ENCODE peak calls at places on chromosomes 5 and 9, in four cellular contexts. One of them, this sample, is unnamed.

GRCh38 chr5:78896128-78896527 is 89.0 kb downstream of the ARSB start:
- DNase-seq in NAMALWA: no peak
- DNase-seq in stimulated activated CD4-positive, alpha-beta T cell treated with anti-CD3 and anti-CD28 coated beads, TNF-alpha, amount 100 ng/mL, for 24 hours: no peak
- DNase-seq in GM03348: peak
- DNase-seq in this sample: no peak

GRCh38 chr5:35332551-35332950 is 102.3 kb upstream of the PRLR start:
- DNase-seq in GM03348: no peak
- DNase-seq in stimulated activated CD4-positive, alpha-beta T cell treated with anti-CD3 and anti-CD28 coated beads, TNF-alpha, amount 100 ng/mL, for 24 hours: no peak
- DNase-seq in NAMALWA: no peak
- DNase-seq in this sample: no peak

GRCh38 chr5:157611571-157612067 is 36.0 kb upstream of the ADAM19 start:
- DNase-seq in stimulated activated CD4-positive, alpha-beta T cell treated with anti-CD3 and anti-CD28 coated beads, TNF-alpha, amount 100 ng/mL, for 24 hours: no peak
- DNase-seq in GM03348: no peak
- DNase-seq in NAMALWA: no peak
- DNase-seq in this sample: no peak

GRCh38 chr5:31561936-31562335 is 29.8 kb downstream of the C5orf22 start:
- DNase-seq in NAMALWA: no peak
- DNase-seq in GM03348: peak
- DNase-seq in stimulated activated CD4-positive, alpha-beta T cell treated with anti-CD3 and anti-CD28 coated beads, TNF-alpha, amount 100 ng/mL, for 24 hours: no peak
- DNase-seq in this sample: no peak

GRCh38 chr5:41869150-41869738 is 981 bp downstream of the OXCT1 start:
- DNase-seq in GM03348: peak
- DNase-seq in NAMALWA: no peak
- DNase-seq in stimulated activated CD4-positive, alpha-beta T cell treated with anti-CD3 and anti-CD28 coated beads, TNF-alpha, amount 100 ng/mL, for 24 hours: no peak
- DNase-seq in this sample: no peak

GRCh38 chr5:95962785-95963184 is 1.1 kb upstream of the ELL2 start:
- DNase-seq in GM03348: no peak
- DNase-seq in NAMALWA: no peak
- DNase-seq in stimulated activated CD4-positive, alpha-beta T cell treated with anti-CD3 and anti-CD28 coated beads, TNF-alpha, amount 100 ng/mL, for 24 hours: no peak
- DNase-seq in this sample: no peak

GRCh38 chr5:76715734-76716455 is at the start of gene F2R:
- DNase-seq in NAMALWA: peak
- DNase-seq in stimulated activated CD4-positive, alpha-beta T cell treated with anti-CD3 and anti-CD28 coated beads, TNF-alpha, amount 100 ng/mL, for 24 hours: no peak
- DNase-seq in GM03348: peak
- DNase-seq in this sample: peak

GRCh38 chr9:91156451-91157234 is 205.1 kb downstream of the AUH start:
- DNase-seq in NAMALWA: no peak
- DNase-seq in stimulated activated CD4-positive, alpha-beta T cell treated with anti-CD3 and anti-CD28 coated beads, TNF-alpha, amount 100 ng/mL, for 24 hours: no peak
- DNase-seq in GM03348: no peak
- DNase-seq in this sample: no peak

GRCh38 chr5:44388504-44389409 is 463 bp downstream of the FGF10 start:
- DNase-seq in stimulated activated CD4-positive, alpha-beta T cell treated with anti-CD3 and anti-CD28 coated beads, TNF-alpha, amount 100 ng/mL, for 24 hours: no peak
- DNase-seq in NAMALWA: no peak
- DNase-seq in GM03348: peak
- DNase-seq in this sample: no peak

GRCh38 chr5:120655828-120656435 is 191.8 kb downstream of the PRR16 start:
- DNase-seq in NAMALWA: peak
- DNase-seq in stimulated activated CD4-positive, alpha-beta T cell treated with anti-CD3 and anti-CD28 coated beads, TNF-alpha, amount 100 ng/mL, for 24 hours: peak
- DNase-seq in GM03348: no peak
- DNase-seq in this sample: no peak

GRCh38 chr9:36961568-36962360 is 72.3 kb downstream of the PAX5 start:
- DNase-seq in GM03348: no peak
- DNase-seq in NAMALWA: no peak
- DNase-seq in stimulated activated CD4-positive, alpha-beta T cell treated with anti-CD3 and anti-CD28 coated beads, TNF-alpha, amount 100 ng/mL, for 24 hours: no peak
- DNase-seq in this sample: no peak

GRCh38 chr9:962023-962422 is 14.4 kb upstream of the DMRT3 start:
- DNase-seq in NAMALWA: no peak
- DNase-seq in stimulated activated CD4-positive, alpha-beta T cell treated with anti-CD3 and anti-CD28 coated beads, TNF-alpha, amount 100 ng/mL, for 24 hours: no peak
- DNase-seq in GM03348: no peak
- DNase-seq in this sample: no peak

GRCh38 chr5:134821841-134822240 is 23.9 kb upstream of the C5orf24 start:
- DNase-seq in GM03348: no peak
- DNase-seq in NAMALWA: no peak
- DNase-seq in stimulated activated CD4-positive, alpha-beta T cell treated with anti-CD3 and anti-CD28 coated beads, TNF-alpha, amount 100 ng/mL, for 24 hours: no peak
- DNase-seq in this sample: no peak

GRCh38 chr5:173324115-173325001 is 3.9 kb downstream of the STC2 start:
- DNase-seq in stimulated activated CD4-positive, alpha-beta T cell treated with anti-CD3 and anti-CD28 coated beads, TNF-alpha, amount 100 ng/mL, for 24 hours: no peak
- DNase-seq in GM03348: peak
- DNase-seq in NAMALWA: no peak
- DNase-seq in this sample: no peak

GRCh38 chr9:7490317-7491108 is 309.1 kb downstream of the DMAC1 start:
- DNase-seq in NAMALWA: no peak
- DNase-seq in GM03348: no peak
- DNase-seq in stimulated activated CD4-positive, alpha-beta T cell treated with anti-CD3 and anti-CD28 coated beads, TNF-alpha, amount 100 ng/mL, for 24 hours: no peak
- DNase-seq in this sample: no peak

GRCh38 chr9:127521919-127522304 is 70.6 kb downstream of the LRSAM1 start:
- DNase-seq in stimulated activated CD4-positive, alpha-beta T cell treated with anti-CD3 and anti-CD28 coated beads, TNF-alpha, amount 100 ng/mL, for 24 hours: no peak
- DNase-seq in GM03348: no peak
- DNase-seq in NAMALWA: no peak
- DNase-seq in this sample: no peak

GRCh38 chr5:66538531-66538930 is 57.7 kb upstream of the MAST4 start:
- DNase-seq in stimulated activated CD4-positive, alpha-beta T cell treated with anti-CD3 and anti-CD28 coated beads, TNF-alpha, amount 100 ng/mL, for 24 hours: no peak
- DNase-seq in GM03348: no peak
- DNase-seq in NAMALWA: no peak
- DNase-seq in this sample: no peak

GRCh38 chr9:72362680-72363139 is 2.3 kb downstream of the ZFAND5 start:
- DNase-seq in NAMALWA: peak
- DNase-seq in GM03348: peak
- DNase-seq in stimulated activated CD4-positive, alpha-beta T cell treated with anti-CD3 and anti-CD28 coated beads, TNF-alpha, amount 100 ng/mL, for 24 hours: peak
- DNase-seq in this sample: peak

GRCh38 chr5:179825655-179826182 is 5.0 kb downstream of the SQSTM1 start:
- DNase-seq in GM03348: no peak
- DNase-seq in stimulated activated CD4-positive, alpha-beta T cell treated with anti-CD3 and anti-CD28 coated beads, TNF-alpha, amount 100 ng/mL, for 24 hours: no peak
- DNase-seq in NAMALWA: no peak
- DNase-seq in this sample: no peak

GRCh38 chr9:104025945-104026344 is 68.2 kb upstream of the SMC2 start:
- DNase-seq in GM03348: peak
- DNase-seq in stimulated activated CD4-positive, alpha-beta T cell treated with anti-CD3 and anti-CD28 coated beads, TNF-alpha, amount 100 ng/mL, for 24 hours: no peak
- DNase-seq in NAMALWA: no peak
- DNase-seq in this sample: no peak

GRCh38 chr9:2872307-2872940 is 28.5 kb upstream of the PUM3 start:
- DNase-seq in stimulated activated CD4-positive, alpha-beta T cell treated with anti-CD3 and anti-CD28 coated beads, TNF-alpha, amount 100 ng/mL, for 24 hours: no peak
- DNase-seq in GM03348: peak
- DNase-seq in NAMALWA: peak
- DNase-seq in this sample: no peak

GRCh38 chr9:110320651-110321050 is 17.0 kb downstream of the TXNDC8 start:
- DNase-seq in GM03348: peak
- DNase-seq in stimulated activated CD4-positive, alpha-beta T cell treated with anti-CD3 and anti-CD28 coated beads, TNF-alpha, amount 100 ng/mL, for 24 hours: no peak
- DNase-seq in NAMALWA: no peak
- DNase-seq in this sample: no peak

GRCh38 chr5:151757233-151758140 is 944 bp downstream of the ATOX1 start:
- DNase-seq in stimulated activated CD4-positive, alpha-beta T cell treated with anti-CD3 and anti-CD28 coated beads, TNF-alpha, amount 100 ng/mL, for 24 hours: no peak
- DNase-seq in GM03348: peak
- DNase-seq in NAMALWA: peak
- DNase-seq in this sample: peak

GRCh38 chr9:90287567-90288274 is 354.9 kb downstream of the DIRAS2 start:
- DNase-seq in NAMALWA: peak
- DNase-seq in stimulated activated CD4-positive, alpha-beta T cell treated with anti-CD3 and anti-CD28 coated beads, TNF-alpha, amount 100 ng/mL, for 24 hours: no peak
- DNase-seq in GM03348: no peak
- DNase-seq in this sample: no peak

GRCh38 chr5:172920447-172920849 is 38.8 kb upstream of the RPL26L1 start:
- DNase-seq in stimulated activated CD4-positive, alpha-beta T cell treated with anti-CD3 and anti-CD28 coated beads, TNF-alpha, amount 100 ng/mL, for 24 hours: no peak
- DNase-seq in NAMALWA: no peak
- DNase-seq in GM03348: no peak
- DNase-seq in this sample: no peak

GRCh38 chr5:36279054-36279698 is 22.5 kb downstream of the RANBP3L start:
- DNase-seq in stimulated activated CD4-positive, alpha-beta T cell treated with anti-CD3 and anti-CD28 coated beads, TNF-alpha, amount 100 ng/mL, for 24 hours: no peak
- DNase-seq in GM03348: peak
- DNase-seq in NAMALWA: no peak
- DNase-seq in this sample: no peak

GRCh38 chr9:121637441-121638222 is 13.8 kb upstream of the DAB2IP start:
- DNase-seq in NAMALWA: peak
- DNase-seq in GM03348: peak
- DNase-seq in stimulated activated CD4-positive, alpha-beta T cell treated with anti-CD3 and anti-CD28 coated beads, TNF-alpha, amount 100 ng/mL, for 24 hours: no peak
- DNase-seq in this sample: no peak

GRCh38 chr9:89431930-89432725 is 65.8 kb downstream of the SEMA4D start:
- DNase-seq in GM03348: no peak
- DNase-seq in stimulated activated CD4-positive, alpha-beta T cell treated with anti-CD3 and anti-CD28 coated beads, TNF-alpha, amount 100 ng/mL, for 24 hours: no peak
- DNase-seq in NAMALWA: no peak
- DNase-seq in this sample: no peak

GRCh38 chr9:91714020-91714721 is 235.9 kb downstream of the ROR2 start:
- DNase-seq in GM03348: peak
- DNase-seq in NAMALWA: no peak
- DNase-seq in stimulated activated CD4-positive, alpha-beta T cell treated with anti-CD3 and anti-CD28 coated beads, TNF-alpha, amount 100 ng/mL, for 24 hours: peak
- DNase-seq in this sample: peak

GRCh38 chr9:118009585-118009984 is 305.4 kb downstream of the TLR4 start:
- DNase-seq in GM03348: no peak
- DNase-seq in NAMALWA: no peak
- DNase-seq in stimulated activated CD4-positive, alpha-beta T cell treated with anti-CD3 and anti-CD28 coated beads, TNF-alpha, amount 100 ng/mL, for 24 hours: no peak
- DNase-seq in this sample: no peak

GRCh38 chr5:8908055-8908683 is 637.7 kb downstream of the SEMA5A start:
- DNase-seq in GM03348: peak
- DNase-seq in stimulated activated CD4-positive, alpha-beta T cell treated with anti-CD3 and anti-CD28 coated beads, TNF-alpha, amount 100 ng/mL, for 24 hours: peak
- DNase-seq in NAMALWA: peak
- DNase-seq in this sample: peak

GRCh38 chr9:97847474-97848236 is 5.4 kb upstream of the FOXE1 start:
- DNase-seq in stimulated activated CD4-positive, alpha-beta T cell treated with anti-CD3 and anti-CD28 coated beads, TNF-alpha, amount 100 ng/mL, for 24 hours: no peak
- DNase-seq in NAMALWA: no peak
- DNase-seq in GM03348: no peak
- DNase-seq in this sample: no peak

GRCh38 chr9:94805585-94805984 is 79.1 kb downstream of the AOPEP start:
- DNase-seq in stimulated activated CD4-positive, alpha-beta T cell treated with anti-CD3 and anti-CD28 coated beads, TNF-alpha, amount 100 ng/mL, for 24 hours: no peak
- DNase-seq in NAMALWA: no peak
- DNase-seq in GM03348: peak
- DNase-seq in this sample: no peak

GRCh38 chr5:37844004-37844403 is 4.2 kb upstream of the GDNF start:
- DNase-seq in stimulated activated CD4-positive, alpha-beta T cell treated with anti-CD3 and anti-CD28 coated beads, TNF-alpha, amount 100 ng/mL, for 24 hours: no peak
- DNase-seq in NAMALWA: no peak
- DNase-seq in GM03348: no peak
- DNase-seq in this sample: no peak

GRCh38 chr9:95091574-95091970 is 225.9 kb downstream of the FANCC start:
- DNase-seq in NAMALWA: no peak
- DNase-seq in GM03348: peak
- DNase-seq in stimulated activated CD4-positive, alpha-beta T cell treated with anti-CD3 and anti-CD28 coated beads, TNF-alpha, amount 100 ng/mL, for 24 hours: no peak
- DNase-seq in this sample: no peak

GRCh38 chr9:93990448-93990847 is 35.3 kb upstream of the BARX1 start:
- DNase-seq in GM03348: no peak
- DNase-seq in stimulated activated CD4-positive, alpha-beta T cell treated with anti-CD3 and anti-CD28 coated beads, TNF-alpha, amount 100 ng/mL, for 24 hours: no peak
- DNase-seq in NAMALWA: no peak
- DNase-seq in this sample: no peak

GRCh38 chr9:22990349-22990748 is 543.7 kb downstream of the DMRTA1 start:
- DNase-seq in GM03348: no peak
- DNase-seq in stimulated activated CD4-positive, alpha-beta T cell treated with anti-CD3 and anti-CD28 coated beads, TNF-alpha, amount 100 ng/mL, for 24 hours: no peak
- DNase-seq in NAMALWA: peak
- DNase-seq in this sample: no peak

GRCh38 chr5:86684222-86684621 is 66.5 kb downstream of the COX7C start:
- DNase-seq in GM03348: no peak
- DNase-seq in NAMALWA: no peak
- DNase-seq in stimulated activated CD4-positive, alpha-beta T cell treated with anti-CD3 and anti-CD28 coated beads, TNF-alpha, amount 100 ng/mL, for 24 hours: no peak
- DNase-seq in this sample: no peak

GRCh38 chr5:106254784-106255183 is 1416.0 kb downstream of the EFNA5 start:
- DNase-seq in stimulated activated CD4-positive, alpha-beta T cell treated with anti-CD3 and anti-CD28 coated beads, TNF-alpha, amount 100 ng/mL, for 24 hours: no peak
- DNase-seq in NAMALWA: no peak
- DNase-seq in GM03348: no peak
- DNase-seq in this sample: no peak